ENCODE peak calls at places on chromosomes 4 and X, in nine cellular contexts. T is GM19239; D is AG04450; V is DMS153; S is endodermal cell; R is stimulated activated CD8-positive, alpha-beta memory T cell treated with anti-CD3 and anti-CD28 coated beads, Interleukin-7, amount 100 ng/mL, for 24 hours; G is activated B cell treated with CpG ODN at 0.5 μM for 24 hours; E is fibroblast of lung; Y is dermis blood vessel endothelial cell. M is an unnamed sample.

GRCh38 chrX:98506907-98507306 is 1623.2 kb downstream of the RPA4 start:
- DNase-seq in T (no peak), D (no peak), V (no peak), S (no peak), R (no peak), G (no peak), E (no peak), Y (no peak), M (no peak)

GRCh38 chr4:111838406-111838930 is 306.8 kb upstream of the FAM241A start:
- DNase-seq in T (no peak), D (no peak), V (no peak), S (no peak), R (no peak), G (no peak), E (no peak), Y (no peak), M (no peak)

GRCh38 chr4:53598901-53599300 is 7.6 kb upstream of the LNX1 start:
- DNase-seq in T (no peak), D (no peak), V (no peak), S (no peak), R (no peak), G (no peak), E (peak), Y (no peak), M (no peak)

GRCh38 chr4:15729910-15730533 is 27.2 kb downstream of the BST1 start:
- DNase-seq in T (peak), D (no peak), V (peak), S (no peak), R (no peak), G (no peak), E (peak), Y (peak), M (peak)

GRCh38 chr4:88054909-88055308 is 47.5 kb downstream of the PKD2 start:
- DNase-seq in T (no peak), D (peak), V (no peak), S (peak), R (no peak), G (no peak), E (peak), Y (peak), M (peak)

GRCh38 chrX:24301060-24301459 is 12.8 kb downstream of the SUPT20HL2 start:
- DNase-seq in T (no peak), D (no peak), V (no peak), S (no peak), R (no peak), G (no peak), E (peak), Y (no peak), M (no peak)

GRCh38 chrX:16839224-16839851 is 30.8 kb downstream of the RBBP7 start:
- DNase-seq in T (no peak), D (no peak), V (no peak), S (no peak), R (no peak), G (no peak), E (peak), Y (no peak), M (no peak)

GRCh38 chrX:71604141-71604540 is 14.2 kb downstream of the CXCR3 start:
- DNase-seq in T (no peak), D (no peak), V (no peak), S (no peak), R (no peak), G (no peak), E (peak), Y (no peak), M (peak)

GRCh38 chr4:76733380-76733779 is 164.6 kb downstream of the SOWAHB start:
- DNase-seq in T (no peak), D (no peak), V (peak), S (peak), R (no peak), G (no peak), E (no peak), Y (no peak), M (no peak)

GRCh38 chr4:27360651-27361347 is 500.2 kb downstream of the STIM2 start:
- DNase-seq in T (no peak), D (no peak), V (no peak), S (peak), R (no peak), G (no peak), E (peak), Y (no peak), M (peak)

GRCh38 chr4:4574792-4575191 is 32.9 kb upstream of the STX18 start:
- DNase-seq in T (no peak), D (no peak), V (no peak), S (peak), R (no peak), G (no peak), E (peak), Y (peak), M (peak)

GRCh38 chrX:13142891-13143290 is 98.5 kb upstream of the FAM9C start:
- DNase-seq in T (no peak), D (no peak), V (no peak), S (no peak), R (no peak), G (no peak), E (no peak), Y (no peak), M (no peak)